ENCODE peak calls at places on chromosomes 2 and 18, in four cellular contexts. W is A549, K is lung, J is GM10248. V is an unnamed sample.

GRCh38 chr2:215332876-215333600 is 21.2 kb downstream of the ATIC start:
- DNase-seq in W (no peak), J (no peak), K (no peak), V (no peak)

GRCh38 chr2:167181134-167181533 is 292.9 kb downstream of the XIRP2 start:
- DNase-seq in J (no peak), W (peak), K (no peak), V (no peak)

GRCh38 chr18:72086421-72086820 is 457.7 kb downstream of the CBLN2 start:
- DNase-seq in K (no peak), W (peak), J (no peak), V (no peak)

GRCh38 chr2:85133751-85134254 is 611 bp downstream of the TCF7L1 start:
- DNase-seq in W (peak), K (peak), J (peak), V (peak)

GRCh38 chr2:5360081-5360480 is 332.1 kb upstream of the SOX11 start:
- DNase-seq in W (no peak), K (no peak), J (no peak), V (no peak)

GRCh38 chr2:150256746-150257145 is 230.7 kb downstream of the RND3 start:
- DNase-seq in W (no peak), K (no peak), J (no peak), V (no peak)

GRCh38 chr2:38148501-38148900 is 72.5 kb upstream of the CYP1B1 start:
- DNase-seq in K (peak), J (no peak), W (peak), V (no peak)

GRCh38 chr2:232776435-232776834 is at the start of gene KCNJ13:
- DNase-seq in J (no peak), W (no peak), K (no peak), V (no peak)

GRCh38 chr18:49447810-49448745 is 12.4 kb downstream of the DYM start:
- DNase-seq in K (no peak), J (no peak), W (peak), V (no peak)

GRCh38 chr2:129337076-129337475 is 642.4 kb upstream of the RAB6C start:
- DNase-seq in J (no peak), W (no peak), K (no peak), V (no peak)

GRCh38 chr2:136809987-136810386 is 44.6 kb downstream of the THSD7B start:
- DNase-seq in J (no peak), K (no peak), W (no peak), V (no peak)

GRCh38 chr2:190759749-190760213 is 110.9 kb downstream of the NAB1 start:
- DNase-seq in W (peak), J (no peak), K (no peak), V (no peak)

GRCh38 chr18:50231621-50232020 is 34.7 kb downstream of the CFAP53 start:
- DNase-seq in J (no peak), K (no peak), W (no peak), V (no peak)

GRCh38 chr2:238591732-238592131 is 165.0 kb downstream of the ASB1 start:
- DNase-seq in J (no peak), W (no peak), K (peak), V (peak)

GRCh38 chr2:41194235-41194634 is 742.3 kb upstream of the SLC8A1 start:
- DNase-seq in W (no peak), J (no peak), K (no peak), V (no peak)

GRCh38 chr2:170360546-170361358 is 182.8 kb downstream of the MYO3B start:
- DNase-seq in J (no peak), W (no peak), K (no peak), V (no peak)

GRCh38 chr2:105746177-105747080 is 1.7 kb downstream of the NCK2 start:
- DNase-seq in J (peak), W (no peak), K (peak), V (no peak)

GRCh38 chr18:6022840-6023239 is 127.5 kb upstream of the TMEM200C start:
- DNase-seq in J (no peak), K (no peak), W (no peak), V (no peak)

GRCh38 chr2:62343206-62343605 is 147.3 kb downstream of the B3GNT2 start:
- DNase-seq in J (no peak), K (no peak), W (no peak), V (no peak)

GRCh38 chr18:56235061-56235772 is 403.2 kb downstream of the TXNL1 start:
- DNase-seq in K (no peak), W (no peak), J (peak), V (no peak)

GRCh38 chr2:108909917-108910515 is 79.0 kb downstream of the EDAR start:
- DNase-seq in K (no peak), W (no peak), J (no peak), V (no peak)

GRCh38 chr2:42328148-42328833 is 32.7 kb downstream of the COX7A2L start:
- DNase-seq in J (no peak), K (no peak), W (peak), V (no peak)

GRCh38 chr18:46660955-46661749 is 4.1 kb upstream of the LOXHD1 start:
- DNase-seq in W (peak), K (no peak), J (no peak), V (no peak)

GRCh38 chr2:48287971-48288370 is 242.0 kb upstream of the STON1 start:
- DNase-seq in J (no peak), W (no peak), K (no peak), V (no peak)

GRCh38 chr2:162342841-162343240 is 1.1 kb upstream of the GCA start:
- DNase-seq in W (no peak), J (no peak), K (no peak), V (no peak)

GRCh38 chr18:21000667-21001066 is 110.9 kb downstream of the ROCK1 start:
- DNase-seq in J (no peak), K (no peak), W (no peak), V (no peak)

GRCh38 chr18:27717816-27718215 is 459.1 kb downstream of the CDH2 start:
- DNase-seq in K (no peak), W (no peak), J (no peak), V (no peak)

GRCh38 chr2:64582774-64583340 is 58.7 kb downstream of the AFTPH start:
- DNase-seq in W (no peak), K (no peak), J (peak), V (no peak)

GRCh38 chr2:80259292-80259691 is 45.3 kb downstream of the LRRTM1 start:
- DNase-seq in W (no peak), K (no peak), J (no peak), V (no peak)

GRCh38 chr2:80252294-80252986 is 52.1 kb downstream of the LRRTM1 start:
- DNase-seq in J (no peak), K (no peak), W (no peak), V (no peak)

GRCh38 chr2:80258321-80258720 is 46.2 kb downstream of the LRRTM1 start:
- DNase-seq in K (no peak), W (no peak), J (no peak), V (no peak)

GRCh38 chr2:80258793-80259192 is 45.8 kb downstream of the LRRTM1 start:
- DNase-seq in J (no peak), W (no peak), K (no peak), V (no peak)

GRCh38 chr2:80256396-80257167 is 48.0 kb downstream of the LRRTM1 start:
- DNase-seq in W (peak), J (no peak), K (no peak), V (no peak)
- TF ChIP-seq CTCF in W (no peak), J (no peak), K (no peak), V (no peak)

DNA sequence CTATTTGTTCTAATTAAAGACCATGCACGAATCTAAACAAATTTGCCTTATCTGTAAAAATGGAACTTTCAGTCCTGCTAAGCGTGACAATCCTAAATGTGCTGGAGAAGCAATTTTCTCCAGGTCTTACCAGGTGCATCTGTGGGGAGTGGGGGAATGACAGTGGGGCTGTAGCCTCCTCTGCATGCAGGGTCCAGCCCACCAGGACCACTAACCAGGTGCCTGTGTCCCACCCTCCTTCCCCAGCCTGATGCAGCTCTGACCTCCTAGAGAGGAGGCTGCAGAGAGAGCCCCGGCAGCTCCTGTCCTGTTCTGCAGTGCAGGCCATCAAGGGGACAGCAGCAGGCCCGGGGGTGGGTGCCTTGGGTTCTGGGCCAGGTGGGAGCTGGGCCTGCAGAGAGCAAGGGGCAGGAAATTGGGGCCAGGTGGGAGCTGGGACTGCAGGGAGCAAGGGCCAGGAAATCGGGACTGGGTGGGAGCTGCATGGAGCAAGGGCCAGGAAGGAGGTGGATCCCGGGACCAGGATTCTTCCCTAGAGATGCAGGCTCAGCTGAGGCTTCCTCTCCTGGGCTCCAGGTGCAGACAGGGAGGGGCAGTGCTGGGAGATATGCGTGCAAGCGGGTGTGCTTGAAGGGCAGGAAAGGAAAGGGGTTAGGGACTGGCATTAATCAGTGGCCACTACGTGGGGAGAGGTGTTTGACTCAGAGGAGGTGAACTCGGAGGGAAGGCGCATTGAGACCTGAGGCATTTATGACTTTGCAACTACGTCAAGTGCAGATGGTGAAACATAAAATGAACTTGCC is 185.3 kb downstream of the ANKRD30B start:
- DNase-seq in J (no peak), K (peak), W (no peak), V (peak)
- TF ChIP-seq CTCF in J (no peak), K (no peak), W (no peak), V (no peak)

GRCh38 chr2:208373460-208374089 is 33.0 kb upstream of the PTH2R start:
- DNase-seq in W (peak), K (peak), J (peak), V (no peak)
- TF ChIP-seq CTCF in W (peak), K (peak), J (peak), V (peak)

DNA sequence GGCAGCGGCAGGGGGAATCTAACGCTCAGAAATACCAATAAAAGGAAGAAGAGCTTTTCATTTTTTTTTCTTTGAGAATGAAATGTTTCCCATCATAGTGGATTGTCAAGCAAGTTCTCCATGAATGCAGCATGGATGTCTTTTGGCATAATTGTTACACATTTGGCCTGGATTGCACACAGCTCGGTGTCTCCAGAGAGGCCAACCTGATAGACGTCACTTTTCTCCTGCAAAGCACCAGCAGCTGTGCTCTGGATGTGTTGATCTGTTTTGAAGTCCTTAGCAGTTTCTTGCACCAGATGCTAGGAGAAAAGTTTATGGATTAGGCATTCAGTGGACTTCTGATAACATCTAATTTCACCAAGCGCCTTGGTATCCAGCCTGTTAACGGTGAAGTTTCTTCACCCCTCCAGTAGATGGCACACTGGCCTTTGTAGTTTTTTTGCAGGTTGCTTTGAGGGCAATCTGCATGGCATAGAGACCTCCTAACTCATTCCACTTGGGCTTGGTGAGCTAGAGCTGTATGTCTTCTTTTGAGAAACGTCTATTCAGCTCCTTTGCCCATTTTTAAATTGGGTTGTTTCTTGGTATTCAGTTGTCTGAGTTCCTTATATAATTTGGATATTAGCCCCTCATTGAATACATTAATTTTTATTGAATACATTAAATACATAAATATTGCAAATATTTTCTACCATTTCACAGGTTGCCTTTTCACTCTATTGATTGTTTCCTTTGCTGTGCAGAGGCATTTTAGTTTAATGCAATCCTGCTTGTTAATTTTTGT is 59.7 kb downstream of the PTH2R start:
- DNase-seq in K (peak), W (peak), J (peak), V (no peak)
- TF ChIP-seq CTCF in K (peak), W (peak), J (peak), V (peak)

GRCh38 chr2:27379383-27379839 is 1.1 kb downstream of the ZNF513 start:
- DNase-seq in K (no peak), W (no peak), J (no peak), V (no peak)

GRCh38 chr2:27376866-27377617 is 3.5 kb downstream of the ZNF513 start:
- DNase-seq in K (no peak), W (no peak), J (no peak), V (no peak)

GRCh38 chr2:27377618-27378095 is 2.9 kb downstream of the ZNF513 start:
- DNase-seq in K (no peak), W (no peak), J (no peak), V (no peak)

GRCh38 chr2:27378809-27379290 is 1.7 kb downstream of the ZNF513 start:
- DNase-seq in K (no peak), J (no peak), W (no peak), V (no peak)

DNA sequence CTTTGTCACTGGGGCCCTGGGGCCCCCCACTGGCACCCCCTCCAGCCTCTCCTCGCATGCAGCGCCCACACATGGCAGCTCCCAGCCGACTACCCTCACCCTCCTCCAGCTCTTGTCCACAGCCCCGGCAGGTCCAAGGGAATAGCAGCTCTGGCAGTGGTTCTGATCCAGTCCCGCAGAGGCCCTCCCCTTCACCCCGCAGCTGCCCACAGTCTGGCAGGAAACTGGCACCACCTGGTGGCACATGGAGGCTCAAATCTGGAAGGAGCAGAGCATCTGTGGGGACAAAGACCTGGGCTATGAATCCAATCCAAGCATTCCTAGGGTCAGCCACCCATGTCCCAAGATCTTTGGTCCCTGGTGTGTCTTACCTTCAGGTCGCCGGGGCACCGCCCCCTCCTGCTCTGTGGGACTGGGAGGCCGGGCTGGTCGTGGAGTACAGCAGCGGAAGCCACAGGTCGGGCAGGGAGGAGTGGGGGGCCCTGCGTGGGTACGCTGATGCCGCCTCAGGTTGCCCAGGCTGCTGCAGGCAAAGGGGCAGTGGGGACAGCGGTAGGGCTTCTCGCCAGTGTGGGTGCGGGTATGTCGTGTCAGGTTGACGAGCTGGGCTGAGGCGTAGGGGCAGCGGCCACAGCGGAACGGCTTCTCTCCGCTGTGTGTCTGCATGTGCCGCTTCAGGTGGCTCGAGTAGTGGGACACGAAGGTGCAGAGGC is 2.3 kb downstream of the ZNF513 start:
- DNase-seq in W (peak), K (no peak), J (no peak), V (no peak)
- TF ChIP-seq CTCF in W (peak), K (no peak), J (peak), V (peak)